ENCODE peak calls at places on chromosomes 5 and 9, in four cellular contexts. E is fibroblast of mammary gland, D is KG1, A is SW480. Y is an unnamed sample.

GRCh38 chr9:34190996-34191892 is 12.4 kb downstream of the UBAP1 start:
- DNase-seq in E (peak; percentile 54), D (no peak), A (peak; percentile 21), Y (no peak)

GRCh38 chr5:60023255-60023654 is 129.7 kb upstream of the PDE4D start:
- DNase-seq in E (no peak), D (no peak), A (no peak), Y (peak; percentile 89)

GRCh38 chr9:122420315-122420714 is 49.5 kb downstream of the PTGS1 start:
- DNase-seq in E (no peak), D (no peak), A (no peak), Y (no peak)

GRCh38 chr9:18349530-18349929 is 124.4 kb upstream of the ADAMTSL1 start:
- DNase-seq in E (no peak), D (no peak), A (no peak), Y (no peak)

GRCh38 chr5:55021465-55021864 is 2.6 kb upstream of the GZMK start:
- DNase-seq in E (no peak), D (no peak), A (no peak), Y (peak; percentile 57)

GRCh38 chr5:147336871-147337270 is 102.0 kb downstream of the STK32A start:
- DNase-seq in E (no peak), D (no peak), A (no peak), Y (no peak)

GRCh38 chr9:104027295-104027694 is 66.8 kb upstream of the SMC2 start:
- DNase-seq in E (no peak), D (peak; percentile 12), A (no peak), Y (no peak)

GRCh38 chr5:145044970-145045369 is 790.2 kb downstream of the PRELID2 start:
- DNase-seq in E (no peak), D (no peak), A (no peak), Y (no peak)

GRCh38 chr5:127685662-127686061 is 17.5 kb upstream of the CCDC192 start:
- DNase-seq in E (peak; percentile 41), D (no peak), A (no peak), Y (peak; percentile 54)

GRCh38 chr9:6384732-6385131 is 28.3 kb upstream of the UHRF2 start:
- DNase-seq in E (peak; percentile 16), D (no peak), A (no peak), Y (no peak)

GRCh38 chr9:137085918-137086530 is 761 bp upstream of the MAN1B1 start:
- DNase-seq in E (peak; percentile 47), D (no peak), A (peak; percentile 58), Y (peak; percentile 38)

Y was measured in iris pigment epithelial cell.